ENCODE peak calls at places on chromosomes 2 and 18, in four cellular contexts. A is HepG2, R is SK-N-SH, Q is HCT116. B is an unnamed sample.

GRCh38 chr2:207416111-207416510 is 113.7 kb upstream of the CREB1 start:
- DNase-seq in A (no peak), R (no peak), Q (no peak), B (no peak)

GRCh38 chr2:236622201-236622600 is 52.6 kb downstream of the ACKR3 start:
- DNase-seq in A (no peak), R (no peak), Q (no peak), B (no peak)

GRCh38 chr2:39994151-39994550 is 215.1 kb upstream of the THUMPD2 start:
- DNase-seq in A (no peak), R (no peak), Q (no peak), B (no peak)

GRCh38 chr2:18425186-18425585 is 135.3 kb downstream of the RDH14 start:
- DNase-seq in A (no peak), R (no peak), Q (no peak), B (no peak)

GRCh38 chr18:9782073-9782857 is 74.2 kb downstream of the RAB31 start:
- DNase-seq in A (no peak), R (no peak), Q (no peak), B (no peak)

GRCh38 chr18:55455938-55456337 is 132.1 kb downstream of the TCF4 start:
- DNase-seq in A (no peak), R (no peak), Q (no peak), B (no peak)

GRCh38 chr2:157792345-157793052 is 83.6 kb downstream of the ACVR1 start:
- DNase-seq in A (no peak), R (no peak), Q (no peak), B (peak)

GRCh38 chr2:234955971-234956509 is 4.2 kb downstream of the SH3BP4 start:
- DNase-seq in A (no peak), R (no peak), Q (no peak), B (no peak)

GRCh38 chr18:45569566-45569965 is 45.7 kb upstream of the SLC14A2 start:
- DNase-seq in A (no peak), R (no peak), Q (no peak), B (no peak)

GRCh38 chr2:36290306-36290705 is 65.3 kb upstream of the CRIM1 start:
- DNase-seq in A (no peak), R (no peak), Q (no peak), B (no peak)

GRCh38 chr2:128780434-128781080 is 461.9 kb upstream of the HS6ST1 start:
- DNase-seq in A (no peak), R (no peak), Q (no peak), B (no peak)

GRCh38 chr2:71592181-71592711 is 138.9 kb downstream of the DYSF start:
- DNase-seq in A (no peak), R (no peak), Q (no peak), B (no peak)

GRCh38 chr2:196123679-196124373 is 47.6 kb downstream of the STK17B start:
- DNase-seq in A (no peak), R (no peak), Q (no peak), B (peak)

GRCh38 chr2:108263425-108263824 is 23.7 kb downstream of the SULT1C3 start:
- DNase-seq in A (no peak), R (no peak), Q (no peak), B (no peak)

GRCh38 chr2:108270346-108270745 is 18.3 kb upstream of the SULT1C2 start:
- DNase-seq in A (no peak), R (no peak), Q (no peak), B (no peak)

GRCh38 chr2:108268001-108268400 is 20.7 kb upstream of the SULT1C2 start:
- DNase-seq in A (no peak), R (no peak), Q (no peak), B (no peak)

GRCh38 chr2:108266218-108266617 is 22.5 kb upstream of the SULT1C2 start:
- DNase-seq in A (peak), R (no peak), Q (no peak), B (no peak)

DNA sequence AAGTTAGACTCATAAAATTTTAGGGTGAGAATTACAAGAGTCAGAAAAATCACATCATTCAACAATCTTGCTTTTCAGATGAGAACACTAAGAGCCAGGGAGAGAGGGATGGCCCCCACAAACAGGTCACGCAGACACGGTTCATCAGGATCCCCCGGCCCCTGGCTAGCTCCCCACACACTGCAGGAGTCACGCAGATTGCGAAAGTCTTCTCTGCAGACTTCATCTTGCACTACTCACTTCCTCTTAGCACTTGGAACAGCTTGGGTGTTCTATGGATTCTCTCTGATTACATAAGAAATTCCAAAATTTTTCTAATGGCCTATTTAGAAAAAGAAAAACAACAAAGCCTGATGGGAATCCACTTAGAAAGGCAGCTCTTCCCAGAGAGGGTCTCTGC is 21.6 kb upstream of the SULT1C2 start:
- DNase-seq in A (no peak), R (no peak), Q (no peak), B (no peak)
- TF ChIP-seq ELF1 in A (no peak), R (no peak), Q (no peak), B (no peak)

DNA sequence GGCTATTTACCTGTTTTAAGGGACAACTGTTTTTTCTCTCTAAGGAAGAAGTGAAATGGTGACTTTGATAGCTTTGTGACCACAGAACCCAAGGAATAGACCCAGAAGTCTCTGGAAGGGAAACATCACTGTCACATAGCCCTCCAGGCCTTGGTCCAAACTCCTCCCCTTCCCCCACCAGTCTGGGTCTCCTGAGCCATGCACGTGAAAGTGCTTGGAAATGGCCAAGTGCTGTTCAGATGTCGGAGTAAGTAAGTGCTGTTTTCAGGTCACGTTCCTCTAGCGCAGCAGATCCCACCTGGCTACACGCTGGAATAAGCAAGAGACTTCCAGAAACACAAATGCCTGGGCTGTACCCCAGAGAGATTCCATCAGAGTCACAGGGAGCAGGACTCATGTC is 73.0 kb upstream of the AFF3 start:
- DNase-seq in A (no peak), R (no peak), Q (no peak), B (no peak)
- H3K27ac ChIP-seq in A (no peak), R (no peak), Q (no peak), B (no peak)

GRCh38 chr18:11859903-11860407 is 8.7 kb downstream of the CHMP1B start:
- DNase-seq in A (peak), R (no peak), Q (peak), B (peak)
- TF ChIP-seq ELF1 in A (no peak), R (no peak), Q (no peak), B (no peak)

GRCh38 chr2:28591711-28592365 is 96.0 kb downstream of the PLB1 start:
- DNase-seq in A (no peak), R (no peak), Q (no peak), B (no peak)
- H3K27ac ChIP-seq in A (no peak), R (no peak), Q (no peak), B (no peak)

DNA sequence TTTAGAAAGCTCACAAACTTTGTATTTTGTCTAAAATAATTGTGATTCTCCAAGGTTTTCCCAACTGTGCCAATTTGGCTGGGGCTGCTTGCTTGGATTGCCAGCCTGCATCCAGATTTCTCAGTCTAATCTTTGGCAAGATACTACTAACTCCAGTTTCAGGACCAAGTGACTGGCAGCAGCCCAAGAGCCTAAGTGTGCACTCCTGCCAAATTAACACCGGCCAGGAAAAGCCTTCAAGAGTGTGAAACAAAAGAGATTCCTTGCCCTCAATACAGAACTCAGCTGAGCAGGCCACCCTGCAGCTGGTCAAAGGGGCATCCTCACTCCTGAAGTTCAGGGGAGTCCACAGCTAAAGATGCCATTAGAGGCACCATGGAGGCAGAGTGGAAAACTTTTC is 589.0 kb upstream of the ACVR2A start:
- DNase-seq in A (no peak), R (no peak), Q (no peak), B (no peak)
- TF ChIP-seq ELF1 in A (no peak), R (no peak), Q (no peak), B (no peak)

GRCh38 chr2:43201016-43201415 is 25.4 kb downstream of the ZFP36L2 start:
- DNase-seq in A (no peak), R (no peak), Q (no peak), B (no peak)
- H3K27ac ChIP-seq in A (no peak), R (no peak), Q (no peak), B (no peak)

B was measured in K562.